ENCODE peak calls at places on chromosomes 7 and 10, in six cellular contexts. One of them, this sample, is unnamed.

GRCh38 chr7:148697950-148698396 is 730 bp upstream of the CUL1 start:
- DNase-seq in MM.1S: peak; percentile 48
- DNase-seq in fibroblast of lung: peak; percentile 25
- DNase-seq in GM12878: no peak
- DNase-seq in colonic mucosa: peak; percentile 52
- DNase-seq in H1: no peak
- DNase-seq in this sample: no peak

GRCh38 chr10:72846225-72846624 is 47.3 kb upstream of the OIT3 start:
- DNase-seq in MM.1S: no peak
- DNase-seq in fibroblast of lung: peak; percentile 47
- DNase-seq in GM12878: no peak
- DNase-seq in colonic mucosa: no peak
- DNase-seq in H1: no peak
- DNase-seq in this sample: no peak

GRCh38 chr10:87560495-87561222 is 56.0 kb downstream of the MINPP1 start:
- DNase-seq in MM.1S: no peak
- DNase-seq in fibroblast of lung: no peak
- DNase-seq in GM12878: no peak
- DNase-seq in colonic mucosa: no peak
- DNase-seq in H1: no peak
- DNase-seq in this sample: no peak

GRCh38 chr10:35607475-35608316 is 2.6 kb downstream of the GJD4 start:
- DNase-seq in MM.1S: no peak
- DNase-seq in fibroblast of lung: peak; percentile 14
- DNase-seq in GM12878: no peak
- DNase-seq in colonic mucosa: no peak
- DNase-seq in H1: no peak
- DNase-seq in this sample: no peak

GRCh38 chr7:16649196-16649595 is 3.2 kb downstream of the BZW2 start:
- DNase-seq in MM.1S: no peak
- DNase-seq in fibroblast of lung: no peak
- DNase-seq in GM12878: no peak
- DNase-seq in colonic mucosa: no peak
- DNase-seq in H1: no peak
- DNase-seq in this sample: no peak

GRCh38 chr10:79082035-79082373 is 13.2 kb downstream of the ZMIZ1 start:
- DNase-seq in MM.1S: no peak
- DNase-seq in fibroblast of lung: no peak
- DNase-seq in GM12878: no peak
- DNase-seq in colonic mucosa: no peak
- DNase-seq in H1: no peak
- DNase-seq in this sample: no peak

GRCh38 chr10:919481-919880 is 12.0 kb downstream of the LARP4B start:
- DNase-seq in MM.1S: no peak
- DNase-seq in fibroblast of lung: no peak
- DNase-seq in GM12878: no peak
- DNase-seq in colonic mucosa: no peak
- DNase-seq in H1: no peak
- DNase-seq in this sample: no peak

GRCh38 chr7:94394399-94395140 is at the start of gene COL1A2:
- DNase-seq in MM.1S: no peak
- DNase-seq in fibroblast of lung: peak; percentile 98
- DNase-seq in GM12878: no peak
- DNase-seq in colonic mucosa: peak; percentile 52
- DNase-seq in H1: no peak
- DNase-seq in this sample: no peak

GRCh38 chr10:3542185-3542611 is 242.8 kb downstream of the KLF6 start:
- DNase-seq in MM.1S: no peak
- DNase-seq in fibroblast of lung: peak; percentile 66
- DNase-seq in GM12878: no peak
- DNase-seq in colonic mucosa: no peak
- DNase-seq in H1: no peak
- DNase-seq in this sample: no peak

GRCh38 chr7:80463272-80463920 is 48.5 kb downstream of the GNAT3 start:
- DNase-seq in MM.1S: no peak
- DNase-seq in fibroblast of lung: peak; percentile 30
- DNase-seq in GM12878: no peak
- DNase-seq in colonic mucosa: no peak
- DNase-seq in H1: no peak
- DNase-seq in this sample: peak; percentile 77

GRCh38 chr7:51326646-51327286 is 10.2 kb upstream of the COBL start:
- DNase-seq in MM.1S: no peak
- DNase-seq in fibroblast of lung: no peak
- DNase-seq in GM12878: no peak
- DNase-seq in colonic mucosa: no peak
- DNase-seq in H1: peak; percentile 82
- DNase-seq in this sample: no peak

GRCh38 chr7:14717711-14718304 is 184.7 kb downstream of the DGKB start:
- DNase-seq in MM.1S: no peak
- DNase-seq in fibroblast of lung: peak; percentile 51
- DNase-seq in GM12878: no peak
- DNase-seq in colonic mucosa: no peak
- DNase-seq in H1: no peak
- DNase-seq in this sample: peak; percentile 34

GRCh38 chr10:109480836-109481235 is 442.5 kb downstream of the XPNPEP1 start:
- DNase-seq in MM.1S: no peak
- DNase-seq in fibroblast of lung: no peak
- DNase-seq in GM12878: no peak
- DNase-seq in colonic mucosa: no peak
- DNase-seq in H1: no peak
- DNase-seq in this sample: no peak

GRCh38 chr7:12069757-12070156 is 141.3 kb upstream of the TMEM106B start:
- DNase-seq in MM.1S: no peak
- DNase-seq in fibroblast of lung: no peak
- DNase-seq in GM12878: no peak
- DNase-seq in colonic mucosa: no peak
- DNase-seq in H1: no peak
- DNase-seq in this sample: no peak

GRCh38 chr10:89518876-89519842 is 16.2 kb downstream of the SLC16A12 start:
- DNase-seq in MM.1S: no peak
- DNase-seq in fibroblast of lung: peak; percentile 54
- DNase-seq in GM12878: no peak
- DNase-seq in colonic mucosa: no peak
- DNase-seq in H1: no peak
- DNase-seq in this sample: peak; percentile 96

GRCh38 chr7:30975257-30975899 is 11.6 kb downstream of the GHRHR start:
- DNase-seq in MM.1S: no peak
- DNase-seq in fibroblast of lung: no peak
- DNase-seq in GM12878: no peak
- DNase-seq in colonic mucosa: peak; percentile 9
- DNase-seq in H1: no peak
- DNase-seq in this sample: no peak

GRCh38 chr7:40644454-40645188 is 509.8 kb downstream of the SUGCT start:
- DNase-seq in MM.1S: peak; percentile 95
- DNase-seq in fibroblast of lung: no peak
- DNase-seq in GM12878: no peak
- DNase-seq in colonic mucosa: no peak
- DNase-seq in H1: no peak
- DNase-seq in this sample: no peak

GRCh38 chr10:79102056-79102874 is 33.5 kb downstream of the ZMIZ1 start:
- DNase-seq in MM.1S: no peak
- DNase-seq in fibroblast of lung: peak; percentile 71
- DNase-seq in GM12878: no peak
- DNase-seq in colonic mucosa: peak; percentile 67
- DNase-seq in H1: no peak
- DNase-seq in this sample: no peak

GRCh38 chr7:130987092-130987491 is 253.1 kb upstream of the KLF14 start:
- DNase-seq in MM.1S: no peak
- DNase-seq in fibroblast of lung: no peak
- DNase-seq in GM12878: no peak
- DNase-seq in colonic mucosa: no peak
- DNase-seq in H1: no peak
- DNase-seq in this sample: no peak

GRCh38 chr10:49419005-49419404 is 23.1 kb upstream of the DRGX start:
- DNase-seq in MM.1S: no peak
- DNase-seq in fibroblast of lung: no peak
- DNase-seq in GM12878: no peak
- DNase-seq in colonic mucosa: no peak
- DNase-seq in H1: no peak
- DNase-seq in this sample: no peak

GRCh38 chr7:66880009-66880554 is 40.9 kb upstream of the TMEM248 start:
- DNase-seq in MM.1S: no peak
- DNase-seq in fibroblast of lung: no peak
- DNase-seq in GM12878: no peak
- DNase-seq in colonic mucosa: peak; percentile 45
- DNase-seq in H1: no peak
- DNase-seq in this sample: no peak

GRCh38 chr7:27730112-27730511 is 9.8 kb upstream of the TAX1BP1 start:
- DNase-seq in MM.1S: no peak
- DNase-seq in fibroblast of lung: no peak
- DNase-seq in GM12878: no peak
- DNase-seq in colonic mucosa: no peak
- DNase-seq in H1: no peak
- DNase-seq in this sample: no peak

GRCh38 chr10:103795634-103796265 is 59.6 kb downstream of the SH3PXD2A start:
- DNase-seq in MM.1S: no peak
- DNase-seq in fibroblast of lung: no peak
- DNase-seq in GM12878: no peak
- DNase-seq in colonic mucosa: no peak
- DNase-seq in H1: no peak
- DNase-seq in this sample: peak; percentile 78

GRCh38 chr7:50369408-50370026 is 65.0 kb downstream of the IKZF1 start:
- DNase-seq in MM.1S: peak; percentile 55
- DNase-seq in fibroblast of lung: peak; percentile 1
- DNase-seq in GM12878: peak; percentile 51
- DNase-seq in colonic mucosa: no peak
- DNase-seq in H1: no peak
- DNase-seq in this sample: no peak

GRCh38 chr7:24456526-24457214 is 116.6 kb upstream of the PALS2 start:
- DNase-seq in MM.1S: peak; percentile 21
- DNase-seq in fibroblast of lung: no peak
- DNase-seq in GM12878: no peak
- DNase-seq in colonic mucosa: no peak
- DNase-seq in H1: no peak
- DNase-seq in this sample: no peak

GRCh38 chr10:92891885-92892705 is 43.8 kb downstream of the EXOC6 start:
- DNase-seq in MM.1S: no peak
- DNase-seq in fibroblast of lung: peak; percentile 79
- DNase-seq in GM12878: no peak
- DNase-seq in colonic mucosa: peak; percentile 74
- DNase-seq in H1: no peak
- DNase-seq in this sample: no peak

GRCh38 chr10:35074266-35074665 is 15.9 kb downstream of the CUL2 start:
- DNase-seq in MM.1S: no peak
- DNase-seq in fibroblast of lung: no peak
- DNase-seq in GM12878: no peak
- DNase-seq in colonic mucosa: no peak
- DNase-seq in H1: no peak
- DNase-seq in this sample: no peak

GRCh38 chr10:75493464-75493863 is 62.0 kb downstream of the LRMDA start:
- DNase-seq in MM.1S: no peak
- DNase-seq in fibroblast of lung: no peak
- DNase-seq in GM12878: no peak
- DNase-seq in colonic mucosa: no peak
- DNase-seq in H1: no peak
- DNase-seq in this sample: no peak

GRCh38 chr7:139362302-139362701 is 2.6 kb downstream of the LUC7L2 start:
- DNase-seq in MM.1S: no peak
- DNase-seq in fibroblast of lung: peak; percentile 16
- DNase-seq in GM12878: no peak
- DNase-seq in colonic mucosa: no peak
- DNase-seq in H1: no peak
- DNase-seq in this sample: no peak

GRCh38 chr7:12882710-12883109 is 195.3 kb downstream of the ARL4A start:
- DNase-seq in MM.1S: no peak
- DNase-seq in fibroblast of lung: no peak
- DNase-seq in GM12878: no peak
- DNase-seq in colonic mucosa: no peak
- DNase-seq in H1: no peak
- DNase-seq in this sample: no peak

GRCh38 chr7:16810112-16810511 is 5.3 kb upstream of the AGR2 start:
- DNase-seq in MM.1S: no peak
- DNase-seq in fibroblast of lung: no peak
- DNase-seq in GM12878: no peak
- DNase-seq in colonic mucosa: no peak
- DNase-seq in H1: no peak
- DNase-seq in this sample: no peak

GRCh38 chr10:10849306-10849705 is 168.4 kb upstream of the CELF2 start:
- DNase-seq in MM.1S: no peak
- DNase-seq in fibroblast of lung: no peak
- DNase-seq in GM12878: no peak
- DNase-seq in colonic mucosa: no peak
- DNase-seq in H1: no peak
- DNase-seq in this sample: no peak

GRCh38 chr10:46525177-46525823 is 31.2 kb downstream of the GPRIN2 start:
- DNase-seq in MM.1S: no peak
- DNase-seq in fibroblast of lung: peak; percentile 76
- DNase-seq in GM12878: no peak
- DNase-seq in colonic mucosa: no peak
- DNase-seq in H1: no peak
- DNase-seq in this sample: no peak

GRCh38 chr7:105246195-105247078 is 142.3 kb downstream of the SRPK2 start:
- DNase-seq in MM.1S: no peak
- DNase-seq in fibroblast of lung: no peak
- DNase-seq in GM12878: no peak
- DNase-seq in colonic mucosa: no peak
- DNase-seq in H1: no peak
- DNase-seq in this sample: no peak
- H3K27ac ChIP-seq in MM.1S: no peak overlapping the region
- H3K27ac ChIP-seq in fibroblast of lung: no peak overlapping the region
- H3K27ac ChIP-seq in GM12878: no peak overlapping the region
- H3K27ac ChIP-seq in colonic mucosa: no peak overlapping the region
- H3K27ac ChIP-seq in H1: no peak overlapping the region
- H3K27ac ChIP-seq in this sample: peak overlapping the region; percentile 42

GRCh38 chr7:150357771-150358427 is 10.7 kb upstream of the REPIN1 start:
- DNase-seq in MM.1S: no peak
- DNase-seq in fibroblast of lung: no peak
- DNase-seq in GM12878: no peak
- DNase-seq in colonic mucosa: no peak
- DNase-seq in H1: no peak
- DNase-seq in this sample: no peak
- H3K9ac ChIP-seq in MM.1S: peak overlapping the region; percentile 1
- H3K9ac ChIP-seq in fibroblast of lung: no peak overlapping the region
- H3K9ac ChIP-seq in GM12878: no peak overlapping the region
- H3K9ac ChIP-seq in colonic mucosa: no peak overlapping the region
- H3K9ac ChIP-seq in H1: no peak overlapping the region
- H3K9ac ChIP-seq in this sample: no peak overlapping the region

DNA sequence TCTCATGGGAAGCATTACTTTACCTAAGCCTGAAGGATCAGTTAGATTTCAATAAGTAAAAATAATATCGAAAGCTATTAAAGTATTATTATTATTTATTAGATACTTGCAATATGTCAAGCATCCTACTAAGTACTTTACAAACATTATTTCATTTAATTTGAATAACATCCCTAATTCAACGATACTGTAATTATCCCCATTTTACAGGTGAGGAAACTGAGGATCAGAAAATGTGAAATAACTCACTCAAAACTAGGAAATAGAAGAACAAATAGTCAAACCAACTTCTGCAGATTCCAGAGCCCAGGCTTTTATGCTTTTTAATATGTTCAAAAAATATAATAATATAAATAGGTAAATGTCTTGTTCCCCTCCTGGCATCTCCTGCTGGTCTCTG is 10.3 kb upstream of the PDCD4 start:
- DNase-seq in MM.1S: no peak
- DNase-seq in fibroblast of lung: no peak
- DNase-seq in GM12878: no peak
- DNase-seq in colonic mucosa: no peak
- DNase-seq in H1: no peak
- DNase-seq in this sample: no peak
- H3K27ac ChIP-seq in MM.1S: peak overlapping the region; percentile 97
- H3K27ac ChIP-seq in fibroblast of lung: no peak overlapping the region
- H3K27ac ChIP-seq in GM12878: peak overlapping the region; percentile 98
- H3K27ac ChIP-seq in colonic mucosa: peak overlapping the region; percentile 93
- H3K27ac ChIP-seq in H1: no peak overlapping the region
- H3K27ac ChIP-seq in this sample: no peak overlapping the region

GRCh38 chr7:158865462-158865922 is 9.1 kb downstream of the DYNC2I1 start:
- DNase-seq in MM.1S: no peak
- DNase-seq in fibroblast of lung: no peak
- DNase-seq in GM12878: no peak
- DNase-seq in colonic mucosa: peak; percentile 65
- DNase-seq in H1: no peak
- DNase-seq in this sample: no peak
- H3K9ac ChIP-seq in MM.1S: no peak overlapping the region
- H3K9ac ChIP-seq in fibroblast of lung: no peak overlapping the region
- H3K9ac ChIP-seq in GM12878: no peak overlapping the region
- H3K9ac ChIP-seq in colonic mucosa: no peak overlapping the region
- H3K9ac ChIP-seq in H1: no peak overlapping the region
- H3K9ac ChIP-seq in this sample: no peak overlapping the region

This sample was measured in SK-N-MC.